ENCODE peak calls at places on chromosome 2, in seven cellular contexts. V is NCI-H1092, Q is endothelial cell, H is OCI-LY7, Z is heart left ventricle, G is renal cortical epithelial cell, R is G401. T is an unnamed sample.

GRCh38 chr2:230052299-230052698 is 16.4 kb downstream of the SLC16A14 start:
- DNase-seq in V (no peak), Q (no peak), H (no peak), Z (no peak), G (peak), R (no peak), T (no peak)

GRCh38 chr2:103773884-103774283 is 1012.1 kb downstream of the TMEM182 start:
- DNase-seq in V (no peak), Q (no peak), H (no peak), Z (no peak), G (peak), R (no peak), T (no peak)

GRCh38 chr2:65076345-65076710 is 20.1 kb downstream of the CEP68 start:
- DNase-seq in V (no peak), Q (no peak), H (no peak), Z (no peak), G (peak), R (no peak), T (no peak)

GRCh38 chr2:43634604-43635306 is 2.3 kb upstream of the PLEKHH2 start:
- DNase-seq in V (peak), Q (no peak), H (peak), Z (no peak), G (peak), R (peak), T (no peak)

GRCh38 chr2:159202568-159203071 is 83.9 kb downstream of the WDSUB1 start:
- DNase-seq in V (no peak), Q (no peak), H (no peak), Z (peak), G (peak), R (no peak), T (no peak)

GRCh38 chr2:54920660-54921059 is 129.6 kb downstream of the RTN4 start:
- DNase-seq in V (no peak), Q (no peak), H (no peak), Z (no peak), G (no peak), R (no peak), T (no peak)

GRCh38 chr2:157895531-157895930 is 19.4 kb upstream of the ACVR1 start:
- DNase-seq in V (no peak), Q (no peak), H (no peak), Z (no peak), G (peak), R (no peak), T (no peak)

GRCh38 chr2:174868916-174869315 is 104.6 kb upstream of the CHRNA1 start:
- DNase-seq in V (no peak), Q (no peak), H (no peak), Z (no peak), G (peak), R (no peak), T (no peak)

GRCh38 chr2:217393585-217394032 is 533.7 kb upstream of the TNP1 start:
- DNase-seq in V (no peak), Q (no peak), H (no peak), Z (peak), G (peak), R (peak), T (peak)

GRCh38 chr2:229342376-229342775 is 71.3 kb upstream of the PID1 start:
- DNase-seq in V (no peak), Q (peak), H (peak), Z (no peak), G (peak), R (peak), T (peak)

GRCh38 chr2:64666810-64667438 is 13.2 kb upstream of the SERTAD2 start:
- DNase-seq in V (no peak), Q (no peak), H (peak), Z (no peak), G (no peak), R (no peak), T (no peak)

GRCh38 chr2:10355471-10356458 is 53.1 kb downstream of the HPCAL1 start:
- DNase-seq in V (peak), Q (no peak), H (no peak), Z (no peak), G (peak), R (no peak), T (no peak)

GRCh38 chr2:49248506-49248905 is 94.2 kb upstream of the FSHR start:
- DNase-seq in V (no peak), Q (no peak), H (no peak), Z (peak), G (peak), R (no peak), T (no peak)

GRCh38 chr2:46985512-46985911 is 69.9 kb upstream of the MCFD2 start:
- DNase-seq in V (no peak), Q (no peak), H (no peak), Z (no peak), G (peak), R (no peak), T (no peak)

GRCh38 chr2:208031608-208032019 is 6.3 kb upstream of the PLEKHM3 start:
- DNase-seq in V (no peak), Q (no peak), H (no peak), Z (no peak), G (no peak), R (no peak), T (peak)

GRCh38 chr2:173555833-173556232 is 201.2 kb downstream of the CDCA7 start:
- DNase-seq in V (peak), Q (no peak), H (no peak), Z (no peak), G (peak), R (no peak), T (no peak)

GRCh38 chr2:237860273-237860935 is 981 bp downstream of the RAMP1 start:
- DNase-seq in V (no peak), Q (no peak), H (no peak), Z (no peak), G (no peak), R (no peak), T (no peak)

GRCh38 chr2:119958642-119959268 is 54.1 kb upstream of the EPB41L5 start:
- DNase-seq in V (no peak), Q (no peak), H (no peak), Z (no peak), G (no peak), R (no peak), T (no peak)

GRCh38 chr2:241546771-241547498 is 11.6 kb upstream of the BOK start:
- DNase-seq in V (no peak), Q (peak), H (no peak), Z (no peak), G (peak), R (no peak), T (no peak)

T was measured in prostate gland.